ENCODE peak calls at places on chromosome 3, in ten cellular contexts. T is activated CD8-positive, alpha-beta memory T cell treated with anti-CD3 and anti-CD28 coated beads, Interleukin-2, amount 50 U/mL, for 48 hours; M is MM.1S; V is heart left ventricle; W is pons; Z is amniotic epithelial cell; H is activated T-cell treated with anti-CD3 and anti-CD28 coated beads for 1 hour; B is AG20443; K is mesendoderm; N is astrocyte of the spinal cord. P is an unnamed sample.

GRCh38 chr3:173587055-173587454 is 189.5 kb downstream of the NLGN1 start:
- DNase-seq in V (no peak), M (no peak), Z (no peak), T (no peak), H (no peak), K (no peak), W (no peak), B (no peak), N (no peak), P (no peak)

GRCh38 chr3:166446291-166446690 is 609.1 kb upstream of the BCHE start:
- DNase-seq in B (no peak), N (peak; percentile 57), V (no peak), W (no peak), K (no peak), Z (peak; percentile 45), T (no peak), H (no peak), M (no peak), P (no peak)

GRCh38 chr3:4351164-4351855 is 48.1 kb downstream of the SETMAR start:
- DNase-seq in H (peak; percentile 2), M (peak; percentile 51), W (peak; percentile 17), K (no peak), N (no peak), T (no peak), V (no peak), B (peak; percentile 51), Z (peak; percentile 86), P (no peak)

GRCh38 chr3:58049143-58049785 is 41.0 kb downstream of the FLNB start:
- DNase-seq in V (peak; percentile 70), Z (peak; percentile 92), B (peak; percentile 60), H (no peak), M (no peak), K (peak; percentile 100), T (no peak), N (peak; percentile 84), W (no peak), P (peak; percentile 81)

GRCh38 chr3:190188197-190188596 is 67.5 kb upstream of the P3H2 start:
- DNase-seq in B (no peak), Z (no peak), W (no peak), T (no peak), M (no peak), H (no peak), K (no peak), V (no peak), N (no peak), P (no peak)

GRCh38 chr3:100075163-100075562 is 39.1 kb downstream of the FILIP1L start:
- DNase-seq in N (no peak), T (no peak), K (no peak), V (no peak), Z (no peak), H (no peak), B (no peak), W (no peak), M (no peak), P (no peak)

GRCh38 chr3:54146383-54147239 is 24.3 kb downstream of the CACNA2D3 start:
- DNase-seq in W (peak; percentile 47), K (peak; percentile 59), V (peak; percentile 37), M (peak; percentile 38), T (peak; percentile 51), N (no peak), Z (no peak), B (peak; percentile 66), H (no peak), P (peak; percentile 73)

GRCh38 chr3:134752761-134753461 is 42.1 kb upstream of the EPHB1 start:
- DNase-seq in H (no peak), V (no peak), K (no peak), T (no peak), N (no peak), M (no peak), Z (no peak), B (no peak), W (no peak), P (no peak)

GRCh38 chr3:4580346-4581019 is 87.3 kb downstream of the ITPR1 start:
- DNase-seq in N (no peak), K (no peak), V (peak; percentile 12), Z (peak; percentile 36), H (no peak), T (no peak), M (no peak), W (no peak), B (no peak), P (no peak)

GRCh38 chr3:141306922-141307321 is 61.4 kb upstream of the ZBTB38 start:
- DNase-seq in T (no peak), K (no peak), B (no peak), W (no peak), V (no peak), H (no peak), M (no peak), N (no peak), Z (no peak), P (no peak)

GRCh38 chr3:100496711-100497261 is 4.4 kb downstream of the TMEM45A start:
- DNase-seq in W (no peak), V (no peak), M (peak; percentile 75), Z (peak; percentile 73), T (no peak), N (peak; percentile 64), H (no peak), K (peak; percentile 23), B (peak; percentile 40), P (no peak)

GRCh38 chr3:10637342-10637741 is 132.0 kb upstream of the ATP2B2 start:
- DNase-seq in H (no peak), B (no peak), K (no peak), Z (no peak), W (no peak), V (no peak), M (no peak), T (no peak), N (no peak), P (peak; percentile 2)

GRCh38 chr3:5220667-5221431 is 33.3 kb downstream of the EDEM1 start:
- DNase-seq in W (no peak), V (no peak), N (no peak), Z (no peak), K (no peak), B (no peak), T (no peak), M (no peak), H (no peak), P (no peak)

GRCh38 chr3:172290457-172290856 is 157.8 kb downstream of the GHSR start:
- DNase-seq in V (no peak), M (no peak), T (no peak), B (no peak), K (no peak), N (no peak), W (no peak), H (no peak), Z (no peak), P (no peak)

GRCh38 chr3:188267790-188268333 is 113.9 kb downstream of the LPP start:
- DNase-seq in W (no peak), N (no peak), T (no peak), Z (no peak), B (no peak), V (no peak), K (peak; percentile 75), H (no peak), M (no peak), P (no peak)

GRCh38 chr3:112579697-112580096 is 17.9 kb downstream of the SLC35A5 start:
- DNase-seq in V (no peak), W (no peak), K (no peak), T (no peak), N (peak; percentile 56), H (no peak), B (peak; percentile 36), Z (no peak), M (no peak), P (no peak)

GRCh38 chr3:50674349-50675178 is at the start of gene DOCK3:
- DNase-seq in V (peak; percentile 54), N (peak; percentile 29), Z (peak; percentile 19), T (peak; percentile 84), M (peak; percentile 79), K (peak; percentile 39), W (no peak), B (peak; percentile 96), H (peak; percentile 56), P (peak; percentile 59)

GRCh38 chr3:187122261-187122660 is 17.0 kb downstream of the RPL39L start:
- DNase-seq in T (no peak), V (no peak), W (no peak), H (no peak), K (no peak), B (no peak), Z (no peak), M (no peak), N (no peak), P (no peak)

GRCh38 chr3:8739757-8740508 is 6.3 kb downstream of the CAV3 start:
- DNase-seq in H (no peak), N (peak; percentile 60), M (peak; percentile 65), Z (peak; percentile 72), V (no peak), T (no peak), K (no peak), B (peak; percentile 72), W (no peak), P (no peak)

GRCh38 chr3:170978335-170978745 is 48.2 kb downstream of the SLC2A2 start:
- DNase-seq in W (no peak), B (no peak), N (no peak), Z (no peak), H (no peak), K (no peak), T (no peak), M (no peak), V (no peak), P (no peak)

GRCh38 chr3:76107935-76108570 is 322.7 kb upstream of the ZNF717 start:
- DNase-seq in Z (peak; percentile 52), M (peak; percentile 40), W (peak; percentile 37), T (no peak), V (no peak), B (peak; percentile 58), N (peak; percentile 52), H (no peak), K (peak; percentile 24), P (no peak)